ENCODE peak calls at places on chromosome 1, in four cellular contexts. H, D, X and O are unnamed samples.

GRCh38 chr1:203289281-203289981 is 15.9 kb upstream of the BTG2 start:
- DNase-seq in H (no peak), D (no peak), X (no peak), O (no peak)

GRCh38 chr1:171652234-171652822 is at the start of gene MYOC:
- DNase-seq in X (no peak), H (no peak), D (no peak), O (no peak)

GRCh38 chr1:67134692-67135091 is at the start of gene C1orf141:
- DNase-seq in H (peak; percentile 51), X (peak; percentile 46), D (no peak), O (no peak)

GRCh38 chr1:69737527-69738176 is 169.9 kb downstream of the LRRC7 start:
- DNase-seq in X (peak; percentile 60), H (peak; percentile 19), D (peak; percentile 59), O (no peak)

GRCh38 chr1:34928865-34929496 is 469 bp downstream of the DLGAP3 start:
- DNase-seq in X (peak; percentile 35), D (no peak), H (no peak), O (no peak)

GRCh38 chr1:110756506-110756905 is 81.8 kb upstream of the KCNA3 start:
- DNase-seq in H (no peak), X (no peak), D (no peak), O (no peak)

GRCh38 chr1:38418195-38419030 is 371.8 kb upstream of the POU3F1 start:
- DNase-seq in D (no peak), X (no peak), H (no peak), O (no peak)

GRCh38 chr1:43358121-43358745 is 548 bp upstream of the CDC20 start:
- DNase-seq in X (peak; percentile 66), H (no peak), D (no peak), O (no peak)

GRCh38 chr1:39952359-39953110 is 2.4 kb upstream of the MFSD2A start:
- DNase-seq in D (no peak), H (no peak), X (no peak), O (no peak)